ENCODE peak calls at places on chromosomes 6 and 20, in nine cellular contexts. One of them, this sample, is unnamed.
A peak's percentile ranks its signal among the peaks of the same experiment; 100 is the strongest.

GRCh38 chr20:25499855-25500434 is 85.4 kb downstream of the NINL start:
- DNase-seq in SK-N-SH: no peak
- DNase-seq in Panc1: no peak
- DNase-seq in sigmoid colon: no peak
- DNase-seq in HCT116: no peak
- DNase-seq in stomach: no peak
- DNase-seq in K562: no peak
- DNase-seq in upper lobe of left lung: peak; percentile 14
- DNase-seq in endothelial cell of umbilical vein: no peak
- DNase-seq in this sample: no peak

GRCh38 chr20:62401331-62401779 is 5.7 kb downstream of the CABLES2 start:
- DNase-seq in SK-N-SH: no peak
- DNase-seq in Panc1: no peak
- DNase-seq in sigmoid colon: no peak
- DNase-seq in HCT116: no peak
- DNase-seq in stomach: no peak
- DNase-seq in K562: peak; percentile 49
- DNase-seq in upper lobe of left lung: no peak
- DNase-seq in endothelial cell of umbilical vein: no peak
- DNase-seq in this sample: no peak

GRCh38 chr6:158057213-158057987 is 75.7 kb downstream of the SYNJ2 start:
- DNase-seq in SK-N-SH: no peak
- DNase-seq in Panc1: peak; percentile 84
- DNase-seq in sigmoid colon: peak; percentile 59
- DNase-seq in HCT116: peak; percentile 90
- DNase-seq in stomach: no peak
- DNase-seq in K562: no peak
- DNase-seq in upper lobe of left lung: no peak
- DNase-seq in endothelial cell of umbilical vein: peak; percentile 92
- DNase-seq in this sample: no peak

GRCh38 chr6:112163295-112164257 is 76.2 kb downstream of the FAM229B start:
- DNase-seq in SK-N-SH: peak; percentile 83
- DNase-seq in Panc1: peak; percentile 38
- DNase-seq in sigmoid colon: peak; percentile 76
- DNase-seq in HCT116: peak; percentile 33
- DNase-seq in stomach: peak; percentile 83
- DNase-seq in K562: peak; percentile 80
- DNase-seq in upper lobe of left lung: peak; percentile 68
- DNase-seq in endothelial cell of umbilical vein: no peak
- DNase-seq in this sample: peak; percentile 90

GRCh38 chr6:42448906-42449659 is 2.6 kb downstream of the TRERF1 start:
- DNase-seq in SK-N-SH: no peak
- DNase-seq in Panc1: no peak
- DNase-seq in sigmoid colon: no peak
- DNase-seq in HCT116: no peak
- DNase-seq in stomach: no peak
- DNase-seq in K562: no peak
- DNase-seq in upper lobe of left lung: no peak
- DNase-seq in endothelial cell of umbilical vein: no peak
- DNase-seq in this sample: no peak

GRCh38 chr6:163008626-163009025 is 280.9 kb downstream of the PACRG start:
- DNase-seq in SK-N-SH: no peak
- DNase-seq in Panc1: no peak
- DNase-seq in sigmoid colon: no peak
- DNase-seq in HCT116: no peak
- DNase-seq in stomach: no peak
- DNase-seq in K562: no peak
- DNase-seq in upper lobe of left lung: no peak
- DNase-seq in endothelial cell of umbilical vein: no peak
- DNase-seq in this sample: no peak

GRCh38 chr6:5469101-5469846 is 208.0 kb downstream of the FARS2 start:
- DNase-seq in SK-N-SH: no peak
- DNase-seq in Panc1: no peak
- DNase-seq in sigmoid colon: no peak
- DNase-seq in HCT116: no peak
- DNase-seq in stomach: no peak
- DNase-seq in K562: no peak
- DNase-seq in upper lobe of left lung: no peak
- DNase-seq in endothelial cell of umbilical vein: no peak
- DNase-seq in this sample: no peak

GRCh38 chr20:46142124-46142523 is 24.0 kb downstream of the CD40 start:
- DNase-seq in SK-N-SH: no peak
- DNase-seq in Panc1: no peak
- DNase-seq in sigmoid colon: no peak
- DNase-seq in HCT116: no peak
- DNase-seq in stomach: no peak
- DNase-seq in K562: no peak
- DNase-seq in upper lobe of left lung: no peak
- DNase-seq in endothelial cell of umbilical vein: no peak
- DNase-seq in this sample: no peak

GRCh38 chr6:42777126-42777822 is 4.6 kb upstream of the BICRAL start:
- DNase-seq in SK-N-SH: no peak
- DNase-seq in Panc1: no peak
- DNase-seq in sigmoid colon: no peak
- DNase-seq in HCT116: no peak
- DNase-seq in stomach: no peak
- DNase-seq in K562: no peak
- DNase-seq in upper lobe of left lung: no peak
- DNase-seq in endothelial cell of umbilical vein: no peak
- DNase-seq in this sample: no peak

GRCh38 chr6:64996301-64996700 is 710.7 kb downstream of the EYS start:
- DNase-seq in SK-N-SH: no peak
- DNase-seq in Panc1: no peak
- DNase-seq in sigmoid colon: no peak
- DNase-seq in HCT116: no peak
- DNase-seq in stomach: no peak
- DNase-seq in K562: no peak
- DNase-seq in upper lobe of left lung: no peak
- DNase-seq in endothelial cell of umbilical vein: no peak
- DNase-seq in this sample: no peak

GRCh38 chr6:17389274-17389847 is 4.0 kb upstream of the CAP2 start:
- DNase-seq in SK-N-SH: no peak
- DNase-seq in Panc1: no peak
- DNase-seq in sigmoid colon: no peak
- DNase-seq in HCT116: no peak
- DNase-seq in stomach: no peak
- DNase-seq in K562: no peak
- DNase-seq in upper lobe of left lung: no peak
- DNase-seq in endothelial cell of umbilical vein: no peak
- DNase-seq in this sample: no peak

GRCh38 chr6:150966786-150967185 is 101.3 kb downstream of the MTHFD1L start:
- DNase-seq in SK-N-SH: no peak
- DNase-seq in Panc1: no peak
- DNase-seq in sigmoid colon: no peak
- DNase-seq in HCT116: no peak
- DNase-seq in stomach: no peak
- DNase-seq in K562: no peak
- DNase-seq in upper lobe of left lung: no peak
- DNase-seq in endothelial cell of umbilical vein: no peak
- DNase-seq in this sample: no peak

GRCh38 chr6:124977067-124977908 is 15.1 kb downstream of the RNF217 start:
- DNase-seq in SK-N-SH: no peak
- DNase-seq in Panc1: no peak
- DNase-seq in sigmoid colon: no peak
- DNase-seq in HCT116: no peak
- DNase-seq in stomach: no peak
- DNase-seq in K562: no peak
- DNase-seq in upper lobe of left lung: no peak
- DNase-seq in endothelial cell of umbilical vein: no peak
- DNase-seq in this sample: no peak

GRCh38 chr6:80132942-80133517 is 26.6 kb downstream of the BCKDHB start:
- DNase-seq in SK-N-SH: peak; percentile 39
- DNase-seq in Panc1: no peak
- DNase-seq in sigmoid colon: peak; percentile 83
- DNase-seq in HCT116: peak; percentile 47
- DNase-seq in stomach: peak; percentile 60
- DNase-seq in K562: peak; percentile 51
- DNase-seq in upper lobe of left lung: peak; percentile 72
- DNase-seq in endothelial cell of umbilical vein: peak; percentile 58
- DNase-seq in this sample: no peak

GRCh38 chr20:496126-496696 is 33.9 kb upstream of the TBC1D20 start:
- DNase-seq in SK-N-SH: no peak
- DNase-seq in Panc1: no peak
- DNase-seq in sigmoid colon: no peak
- DNase-seq in HCT116: no peak
- DNase-seq in stomach: peak; percentile 51
- DNase-seq in K562: no peak
- DNase-seq in upper lobe of left lung: no peak
- DNase-seq in endothelial cell of umbilical vein: no peak
- DNase-seq in this sample: no peak

DNA sequence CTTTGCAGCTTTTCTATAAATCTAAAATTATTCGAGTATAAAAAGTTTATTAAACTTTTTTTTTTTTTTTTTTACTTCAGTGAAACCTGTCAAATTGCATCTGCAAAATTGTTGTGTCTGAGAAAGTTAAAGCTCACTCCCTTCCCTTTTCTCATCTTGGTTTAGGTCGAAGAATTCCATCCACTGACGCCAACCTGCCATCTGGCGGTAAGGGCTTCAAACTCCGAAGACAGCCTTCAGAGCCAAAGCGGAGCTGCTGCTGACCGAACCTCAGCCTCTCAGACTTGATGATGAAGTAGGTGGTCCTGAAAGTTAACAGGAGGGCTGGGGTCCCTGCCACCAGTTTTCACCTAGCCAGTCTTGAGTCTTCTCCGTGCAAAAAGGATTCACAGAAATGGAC is 29.6 kb upstream of the VAPB start:
- DNase-seq in SK-N-SH: no peak
- DNase-seq in Panc1: no peak
- DNase-seq in sigmoid colon: no peak
- DNase-seq in HCT116: no peak
- DNase-seq in stomach: no peak
- DNase-seq in K562: no peak
- DNase-seq in upper lobe of left lung: no peak
- DNase-seq in endothelial cell of umbilical vein: no peak
- DNase-seq in this sample: no peak
- TF ChIP-seq CTCF in SK-N-SH: no peak
- TF ChIP-seq CTCF in Panc1: peak; percentile 8
- TF ChIP-seq CTCF in sigmoid colon: no peak
- TF ChIP-seq CTCF in HCT116: no peak
- TF ChIP-seq CTCF in stomach: no peak
- TF ChIP-seq CTCF in K562: no peak
- TF ChIP-seq CTCF in upper lobe of left lung: no peak
- TF ChIP-seq CTCF in endothelial cell of umbilical vein: no peak
- TF ChIP-seq CTCF in this sample: no peak

GRCh38 chr6:4188801-4189200 is 53.4 kb upstream of the ECI2 start:
- DNase-seq in SK-N-SH: no peak
- DNase-seq in Panc1: no peak
- DNase-seq in sigmoid colon: no peak
- DNase-seq in HCT116: no peak
- DNase-seq in stomach: no peak
- DNase-seq in K562: no peak
- DNase-seq in upper lobe of left lung: no peak
- DNase-seq in endothelial cell of umbilical vein: no peak
- DNase-seq in this sample: no peak
- H3K9me3 ChIP-seq in SK-N-SH: no peaks in the 10 kb centered on the region
- H3K9me3 ChIP-seq in Panc1: no peaks in the 10 kb centered on the region
- H3K9me3 ChIP-seq in sigmoid colon: no peaks in the 10 kb centered on the region
- H3K9me3 ChIP-seq in HCT116: no peaks in the 10 kb centered on the region
- H3K9me3 ChIP-seq in stomach: no peaks in the 10 kb centered on the region
- H3K9me3 ChIP-seq in K562: peaks cover 3% of the 10 kb centered on the region
- H3K9me3 ChIP-seq in upper lobe of left lung: no peaks in the 10 kb centered on the region
- H3K9me3 ChIP-seq in endothelial cell of umbilical vein: no peaks in the 10 kb centered on the region
- H3K9me3 ChIP-seq in this sample: no peaks in the 10 kb centered on the region

GRCh38 chr6:160048471-160048870 is 73.1 kb upstream of the SLC22A1 start:
- DNase-seq in SK-N-SH: no peak
- DNase-seq in Panc1: no peak
- DNase-seq in sigmoid colon: no peak
- DNase-seq in HCT116: no peak
- DNase-seq in stomach: no peak
- DNase-seq in K562: no peak
- DNase-seq in upper lobe of left lung: no peak
- DNase-seq in endothelial cell of umbilical vein: no peak
- DNase-seq in this sample: no peak

GRCh38 chr6:160049346-160049745 is 72.3 kb upstream of the SLC22A1 start:
- DNase-seq in SK-N-SH: no peak
- DNase-seq in Panc1: no peak
- DNase-seq in sigmoid colon: no peak
- DNase-seq in HCT116: no peak
- DNase-seq in stomach: no peak
- DNase-seq in K562: no peak
- DNase-seq in upper lobe of left lung: no peak
- DNase-seq in endothelial cell of umbilical vein: no peak
- DNase-seq in this sample: no peak

GRCh38 chr6:160050022-160050421 is 71.6 kb upstream of the SLC22A1 start:
- DNase-seq in SK-N-SH: no peak
- DNase-seq in Panc1: no peak
- DNase-seq in sigmoid colon: no peak
- DNase-seq in HCT116: no peak
- DNase-seq in stomach: no peak
- DNase-seq in K562: no peak
- DNase-seq in upper lobe of left lung: no peak
- DNase-seq in endothelial cell of umbilical vein: no peak
- DNase-seq in this sample: no peak

GRCh38 chr6:160054271-160054670 is 67.3 kb upstream of the SLC22A1 start:
- DNase-seq in SK-N-SH: no peak
- DNase-seq in Panc1: no peak
- DNase-seq in sigmoid colon: no peak
- DNase-seq in HCT116: no peak
- DNase-seq in stomach: no peak
- DNase-seq in K562: no peak
- DNase-seq in upper lobe of left lung: no peak
- DNase-seq in endothelial cell of umbilical vein: no peak
- DNase-seq in this sample: no peak

DNA sequence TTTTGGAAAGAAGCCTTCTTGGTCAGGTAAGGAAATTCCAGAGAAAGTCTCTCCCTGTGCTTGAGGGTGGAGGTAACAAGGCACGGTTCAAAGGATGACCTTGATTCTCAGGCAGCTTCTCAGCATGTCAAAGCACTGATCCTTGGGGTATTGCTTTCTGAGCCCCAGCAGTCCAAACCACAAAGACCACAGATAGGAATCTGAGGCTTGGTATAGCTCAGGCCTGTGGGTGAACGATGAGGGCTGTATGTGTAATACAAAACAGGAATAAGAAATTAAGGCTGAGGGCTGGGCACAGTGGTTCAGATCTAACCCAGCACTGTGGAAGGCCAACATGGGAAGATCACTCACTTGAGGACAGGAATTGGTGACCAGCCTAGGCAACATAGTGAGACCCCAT is 70.2 kb upstream of the SLC22A1 start:
- DNase-seq in SK-N-SH: no peak
- DNase-seq in Panc1: no peak
- DNase-seq in sigmoid colon: no peak
- DNase-seq in HCT116: no peak
- DNase-seq in stomach: no peak
- DNase-seq in K562: no peak
- DNase-seq in upper lobe of left lung: no peak
- DNase-seq in endothelial cell of umbilical vein: no peak
- DNase-seq in this sample: no peak
- TF ChIP-seq POLR2AphosphoS5 in SK-N-SH: no peak
- TF ChIP-seq POLR2AphosphoS5 in Panc1: no peak
- TF ChIP-seq POLR2AphosphoS5 in sigmoid colon: no peak
- TF ChIP-seq POLR2AphosphoS5 in HCT116: no peak
- TF ChIP-seq POLR2AphosphoS5 in stomach: no peak
- TF ChIP-seq POLR2AphosphoS5 in K562: no peak
- TF ChIP-seq POLR2AphosphoS5 in upper lobe of left lung: no peak
- TF ChIP-seq POLR2AphosphoS5 in endothelial cell of umbilical vein: no peak
- TF ChIP-seq POLR2AphosphoS5 in this sample: no peak

DNA sequence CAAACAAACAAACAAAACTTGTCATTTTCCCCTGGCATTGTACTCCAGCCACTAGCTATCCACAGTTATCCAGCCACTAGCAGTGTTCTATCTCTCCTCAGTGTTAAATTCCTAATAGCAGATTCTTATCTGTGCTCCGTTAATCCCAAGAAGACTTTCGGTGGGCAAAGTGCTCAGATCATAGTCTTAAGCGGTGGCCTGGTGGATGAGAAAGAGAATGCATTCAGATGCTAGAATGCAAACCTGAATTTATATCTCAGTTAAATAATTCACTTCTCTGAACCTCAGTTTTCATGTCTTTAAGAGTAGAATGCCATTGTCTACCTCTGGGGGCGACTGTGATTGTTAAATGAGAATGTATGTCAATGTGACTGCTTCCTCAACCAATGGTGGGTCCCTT is 47.7 kb upstream of the KCNG1 start:
- DNase-seq in SK-N-SH: no peak
- DNase-seq in Panc1: no peak
- DNase-seq in sigmoid colon: no peak
- DNase-seq in HCT116: no peak
- DNase-seq in stomach: no peak
- DNase-seq in K562: no peak
- DNase-seq in upper lobe of left lung: no peak
- DNase-seq in endothelial cell of umbilical vein: no peak
- DNase-seq in this sample: no peak
- TF ChIP-seq CTCF in SK-N-SH: no peak
- TF ChIP-seq CTCF in Panc1: no peak
- TF ChIP-seq CTCF in sigmoid colon: no peak
- TF ChIP-seq CTCF in HCT116: no peak
- TF ChIP-seq CTCF in stomach: no peak
- TF ChIP-seq CTCF in K562: no peak
- TF ChIP-seq CTCF in upper lobe of left lung: no peak
- TF ChIP-seq CTCF in endothelial cell of umbilical vein: no peak
- TF ChIP-seq CTCF in this sample: no peak

This sample was measured in spleen.